ENCODE peak calls at places on chromosomes 13 and 19, in four cellular contexts. N is heart right ventricle, Z is GM23338, D is foreskin keratinocyte. U is an unnamed sample.

GRCh38 chr13:87656311-87656710 is 14.9 kb upstream of the SLITRK5 start:
- DNase-seq in D (peak; percentile 14), N (no peak), Z (no peak), U (no peak)

GRCh38 chr13:48938308-48938943 is 37.3 kb upstream of the FNDC3A start:
- DNase-seq in D (no peak), Z (no peak), N (no peak), U (no peak)

GRCh38 chr19:8831832-8832131 is 322 bp downstream of the ZNF558 start:
- DNase-seq in N (no peak), Z (peak; percentile 21), D (peak; percentile 11), U (no peak)

GRCh38 chr19:2259331-2259730 is 3.1 kb upstream of the JSRP1 start:
- DNase-seq in N (no peak), D (no peak), Z (no peak), U (no peak)

GRCh38 chr13:33290421-33290965 is 4.9 kb upstream of the STARD13 start:
- DNase-seq in Z (no peak), D (no peak), N (no peak), U (no peak)

GRCh38 chr19:47104678-47105077 is 8.9 kb downstream of the ZC3H4 start:
- DNase-seq in Z (no peak), N (no peak), D (no peak), U (no peak)

GRCh38 chr19:50921391-50922315 is 10.5 kb upstream of the KLK4 start:
- DNase-seq in N (no peak), Z (peak; percentile 36), D (no peak), U (no peak)

GRCh38 chr19:39342647-39343305 is 555 bp downstream of the SAMD4B start:
- DNase-seq in Z (peak; percentile 41), D (no peak), N (peak; percentile 28), U (peak; percentile 37)

GRCh38 chr19:34241513-34242337 is 12.6 kb upstream of the GARRE1 start:
- DNase-seq in D (no peak), Z (peak; percentile 93), N (no peak), U (peak; percentile 57)

GRCh38 chr13:99704390-99704789 is 203.1 kb downstream of the TM9SF2 start:
- DNase-seq in N (no peak), Z (no peak), D (no peak), U (no peak)

GRCh38 chr19:23762884-23763711 is 4.4 kb upstream of the ZNF681 start:
- DNase-seq in D (peak; percentile 79), N (peak; percentile 87), Z (peak; percentile 98), U (peak; percentile 76)

GRCh38 chr19:51016798-51017683 is 2.5 kb downstream of the KLK10 start:
- DNase-seq in Z (peak; percentile 94), N (peak; percentile 68), D (peak; percentile 75), U (peak; percentile 73)

GRCh38 chr19:38290631-38291147 is 13.4 kb upstream of the C19orf33 start:
- DNase-seq in D (peak; percentile 78), Z (no peak), N (no peak), U (no peak)

GRCh38 chr13:105908581-105908980 is 626.9 kb downstream of the EFNB2 start:
- DNase-seq in D (no peak), Z (no peak), N (no peak), U (no peak)

GRCh38 chr19:46979770-46980105 is 39.9 kb upstream of the NPAS1 start:
- DNase-seq in Z (peak; percentile 66), D (no peak), N (no peak), U (no peak)

GRCh38 chr19:31676271-31677004 is 327.2 kb upstream of the TSHZ3 start:
- DNase-seq in N (no peak), D (peak; percentile 26), Z (peak; percentile 71), U (no peak)

GRCh38 chr19:44903216-44903601 is 2.4 kb upstream of the APOE start:
- DNase-seq in N (no peak), D (no peak), Z (no peak), U (no peak)

GRCh38 chr19:3975637-3976087 is 4.8 kb upstream of the DAPK3 start:
- DNase-seq in D (no peak), N (no peak), Z (peak; percentile 22), U (no peak)

GRCh38 chr13:101660711-101661110 is 208.2 kb downstream of the ITGBL1 start:
- DNase-seq in Z (no peak), N (no peak), D (no peak), U (no peak)

GRCh38 chr19:19342086-19343015 is 21.7 kb downstream of the MAU2 start:
- DNase-seq in D (peak; percentile 36), Z (peak; percentile 89), N (peak; percentile 64), U (peak; percentile 43)

GRCh38 chr13:43307921-43308433 is 284.6 kb downstream of the DNAJC15 start:
- DNase-seq in D (peak; percentile 78), Z (no peak), N (peak; percentile 80), U (peak; percentile 86)

GRCh38 chr19:3057275-3057714 is 5.0 kb downstream of the TLE5 start:
- DNase-seq in N (peak; percentile 91), Z (no peak), D (no peak), U (no peak)

GRCh38 chr19:27796540-27796939 is 1416.4 kb downstream of the UQCRFS1 start:
- DNase-seq in D (no peak), Z (no peak), N (no peak), U (no peak)

GRCh38 chr19:35045667-35046300 is 4.3 kb downstream of the HPN start:
- DNase-seq in D (peak; percentile 25), N (no peak), Z (peak; percentile 82), U (no peak)

GRCh38 chr13:99153219-99153618 is 47.4 kb upstream of the UBAC2 start:
- DNase-seq in N (no peak), D (peak; percentile 5), Z (no peak), U (no peak)

GRCh38 chr19:37931941-37932655 is 25.1 kb downstream of the SIPA1L3 start:
- DNase-seq in N (peak; percentile 26), D (peak; percentile 96), Z (peak; percentile 90), U (peak; percentile 45)

GRCh38 chr19:20102097-20102496 is 24.3 kb downstream of the ZNF90 start:
- DNase-seq in Z (no peak), D (peak; percentile 39), N (no peak), U (no peak)

GRCh38 chr19:10766681-10767201 is 48.9 kb downstream of the DNM2 start:
- DNase-seq in N (peak; percentile 50), D (no peak), Z (no peak), U (no peak)

GRCh38 chr19:53545271-53546065 is 7.5 kb downstream of the ZNF331 start:
- DNase-seq in Z (peak; percentile 17), N (no peak), D (peak; percentile 87), U (no peak)

GRCh38 chr19:46159418-46159817 is 11.4 kb downstream of the IGFL2 start:
- DNase-seq in Z (no peak), D (peak; percentile 49), N (no peak), U (no peak)

GRCh38 chr13:21058361-21058760 is 3.0 kb downstream of the LATS2 start:
- DNase-seq in Z (peak; percentile 52), N (no peak), D (no peak), U (no peak)

GRCh38 chr19:40744554-40745401 is 5.5 kb downstream of the ACTMAP start:
- DNase-seq in N (no peak), Z (peak; percentile 64), D (no peak), U (no peak)

GRCh38 chr19:49635530-49636229 is 4.3 kb downstream of the RRAS start:
- DNase-seq in N (no peak), Z (peak; percentile 38), D (no peak), U (no peak)
- TF ChIP-seq CTCF in N (no peak), Z (no peak), D (peak; percentile 40), U (no peak)

GRCh38 chr13:61884830-61885229 is 469.2 kb upstream of the PCDH20 start:
- DNase-seq in D (no peak), N (no peak), Z (no peak), U (no peak)

GRCh38 chr13:61874970-61875579 is 459.4 kb upstream of the PCDH20 start:
- DNase-seq in Z (no peak), D (no peak), N (no peak), U (no peak)

DNA sequence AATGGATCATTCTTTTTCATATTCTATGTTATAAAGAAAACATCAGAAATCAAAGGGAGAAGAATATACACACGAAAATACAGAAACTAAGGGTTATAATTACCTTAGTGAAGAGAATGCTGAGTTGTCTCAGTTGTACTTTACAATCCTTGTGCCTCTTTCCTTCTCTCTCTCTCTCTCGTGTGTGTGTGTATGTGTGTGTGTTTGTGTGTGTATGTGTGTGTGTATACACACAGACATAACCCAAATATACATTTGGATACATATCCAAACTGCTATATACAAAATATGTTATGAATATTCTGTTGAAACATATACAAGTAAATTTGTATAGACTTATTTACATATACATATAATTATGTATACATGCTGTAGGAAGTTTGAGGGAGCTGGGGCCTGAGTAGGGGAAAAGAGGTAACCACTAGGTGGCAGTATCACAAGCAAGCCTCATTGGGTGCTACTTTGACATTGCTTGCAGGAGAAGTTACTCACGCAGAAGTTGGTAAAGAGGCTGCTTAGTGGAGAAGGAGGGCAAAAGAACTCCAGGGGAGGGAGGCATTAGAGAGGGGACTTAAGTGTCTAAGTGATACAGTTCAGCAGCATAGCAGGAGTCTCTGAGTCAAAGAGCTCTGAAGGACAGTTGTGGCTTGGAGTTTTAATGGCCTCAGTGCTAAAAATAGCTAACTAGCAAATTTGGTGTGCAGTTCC is 465.1 kb upstream of the PCDH20 start:
- DNase-seq in D (peak; percentile 20), N (no peak), Z (peak; percentile 84), U (no peak)
- TF ChIP-seq CTCF in D (peak; percentile 24), N (no peak), Z (peak; percentile 77), U (peak; percentile 41)

GRCh38 chr13:67183151-67183550 is 47.0 kb downstream of the PCDH9 start:
- DNase-seq in D (no peak), Z (no peak), N (no peak), U (no peak)
- TF ChIP-seq CTCF in D (no peak), Z (no peak), N (no peak), U (no peak)

DNA sequence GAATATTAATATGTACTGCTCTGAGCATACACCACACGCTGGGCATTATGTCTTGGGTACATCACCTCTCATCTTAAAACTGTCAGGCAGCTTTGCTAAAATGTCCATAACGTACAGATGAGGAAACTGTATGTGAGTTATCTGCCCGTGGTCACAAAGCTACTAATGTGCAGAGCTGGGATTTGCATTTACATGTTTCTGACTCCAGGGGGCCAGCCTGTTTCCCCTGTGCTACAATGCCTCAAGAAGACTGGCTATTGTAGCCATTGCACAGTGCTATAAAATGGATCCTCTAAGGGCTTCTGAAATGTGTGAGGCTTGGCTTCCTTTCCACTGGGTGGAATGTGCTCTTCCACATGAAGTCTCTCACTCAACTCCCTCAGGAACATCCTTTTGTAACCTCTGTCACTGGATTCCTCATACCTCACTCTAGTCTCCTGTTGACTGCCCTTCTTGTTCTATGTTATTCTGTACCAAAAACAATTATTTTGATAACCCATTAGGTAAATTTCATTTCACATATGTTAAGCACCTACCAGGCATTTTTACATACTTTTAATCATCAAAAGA is 95.6 kb upstream of the HTR2A start:
- DNase-seq in D (no peak), N (no peak), Z (peak; percentile 31), U (no peak)
- TF ChIP-seq CTCF in D (peak; percentile 55), N (no peak), Z (peak; percentile 33), U (no peak)

U was measured in mesothelial cell of epicardium.